ENCODE peak calls at places on chromosome 14, in four cellular contexts. M, N, B and Q are unnamed samples.

GRCh38 chr14:73754911-73755360 is 40.8 kb upstream of the PNMA1 start:
- DNase-seq in M (no peak), N (no peak), B (peak), Q (no peak)

GRCh38 chr14:64612021-64612380 is 62.2 kb downstream of the PPP1R36 start:
- DNase-seq in M (no peak), N (no peak), B (peak), Q (no peak)

GRCh38 chr14:66595394-66595793 is 87.4 kb downstream of the GPHN start:
- DNase-seq in M (no peak), N (no peak), B (no peak), Q (no peak)

GRCh38 chr14:53663709-53664108 is 292.9 kb downstream of the BMP4 start:
- DNase-seq in M (no peak), N (no peak), B (peak), Q (no peak)

GRCh38 chr14:99119554-99119953 is 152.4 kb downstream of the BCL11B start:
- DNase-seq in M (no peak), N (no peak), B (no peak), Q (no peak)

GRCh38 chr14:53601409-53601808 is 355.2 kb downstream of the BMP4 start:
- DNase-seq in M (no peak), N (no peak), B (no peak), Q (no peak)

GRCh38 chr14:36420288-36420687 is 99.7 kb downstream of the NKX2-1 start:
- DNase-seq in M (no peak), N (no peak), B (no peak), Q (no peak)

GRCh38 chr14:73567951-73568885 is 795 bp upstream of the ACOT2 start:
- DNase-seq in M (no peak), N (no peak), B (peak), Q (no peak)

GRCh38 chr14:101473795-101474562 is 87.3 kb upstream of the DIO3 start:
- DNase-seq in M (no peak), N (no peak), B (no peak), Q (no peak)

GRCh38 chr14:34322940-34323418 is 139.1 kb downstream of the SPTSSA start:
- DNase-seq in M (peak), N (peak), B (peak), Q (peak)

GRCh38 chr14:23406725-23407355 is 1.2 kb downstream of the MYH6 start:
- DNase-seq in M (no peak), N (no peak), B (no peak), Q (no peak)

GRCh38 chr14:24422261-24422660 is 7.2 kb downstream of the CBLN3 start:
- DNase-seq in M (no peak), N (no peak), B (no peak), Q (no peak)

GRCh38 chr14:95289323-95290010 is 30.2 kb downstream of the CLMN start:
- DNase-seq in M (no peak), N (no peak), B (no peak), Q (no peak)

GRCh38 chr14:65826946-65827345 is 414.4 kb downstream of the FUT8 start:
- DNase-seq in M (no peak), N (no peak), B (no peak), Q (no peak)

GRCh38 chr14:21382886-21383847 is 652 bp downstream of the SUPT16H start:
- DNase-seq in M (peak), N (peak), B (peak), Q (peak)

GRCh38 chr14:50013198-50013918 is 103.0 kb downstream of the VCPKMT start:
- DNase-seq in M (no peak), N (no peak), B (peak), Q (no peak)

GRCh38 chr14:92676031-92676430 is 72.4 kb downstream of the LGMN start:
- DNase-seq in M (peak), N (no peak), B (no peak), Q (no peak)

GRCh38 chr14:58073516-58073915 is 78.5 kb downstream of the ARMH4 start:
- DNase-seq in M (no peak), N (no peak), B (no peak), Q (no peak)

GRCh38 chr14:80584638-80585505 is 356.7 kb downstream of the CEP128 start:
- DNase-seq in M (no peak), N (no peak), B (peak), Q (no peak)

GRCh38 chr14:31441273-31442110 is 15.8 kb downstream of the DTD2 start:
- DNase-seq in M (no peak), N (no peak), B (peak), Q (no peak)

GRCh38 chr14:43481864-43482263 is 1025.2 kb downstream of the FSCB start:
- DNase-seq in M (no peak), N (no peak), B (no peak), Q (no peak)

GRCh38 chr14:37081220-37081619 is 91.2 kb downstream of the SLC25A21 start:
- DNase-seq in M (no peak), N (no peak), B (peak), Q (no peak)

GRCh38 chr14:58315606-58316005 is 17.3 kb downstream of the ARID4A start:
- DNase-seq in M (no peak), N (no peak), B (no peak), Q (no peak)

GRCh38 chr14:39680777-39681176 is 248.5 kb upstream of the FBXO33 start:
- DNase-seq in M (no peak), N (no peak), B (no peak), Q (no peak)

GRCh38 chr14:103122578-103123127 is 608 bp upstream of the TNFAIP2 start:
- DNase-seq in M (no peak), N (no peak), B (no peak), Q (no peak)

GRCh38 chr14:64761441-64762043 is 57.3 kb downstream of the PLEKHG3 start:
- DNase-seq in M (no peak), N (no peak), B (peak), Q (no peak)

GRCh38 chr14:53888535-53889386 is 67.9 kb downstream of the BMP4 start:
- DNase-seq in M (no peak), N (no peak), B (no peak), Q (no peak)

GRCh38 chr14:32940066-32940651 is 1.5 kb downstream of the NPAS3 start:
- DNase-seq in M (no peak), N (no peak), B (peak), Q (no peak)

GRCh38 chr14:77603031-77603430 is 13.4 kb downstream of the SPTLC2 start:
- DNase-seq in M (no peak), N (no peak), B (no peak), Q (no peak)

GRCh38 chr14:93912785-93913184 is 14.4 kb upstream of the FAM181A start:
- DNase-seq in M (no peak), N (no peak), B (peak), Q (no peak)

GRCh38 chr14:48398675-48399282 is 723.4 kb upstream of the MDGA2 start:
- DNase-seq in M (no peak), N (no peak), B (peak), Q (peak)

GRCh38 chr14:55303646-55304277 is 32.5 kb downstream of the FBXO34 start:
- DNase-seq in M (no peak), N (no peak), B (peak), Q (no peak)

GRCh38 chr14:21529515-21529914 is 3.4 kb upstream of the SALL2 start:
- DNase-seq in M (no peak), N (no peak), B (no peak), Q (no peak)

GRCh38 chr14:51073751-51074150 is 21.2 kb downstream of the TRIM9 start:
- DNase-seq in M (no peak), N (no peak), B (peak), Q (no peak)

GRCh38 chr14:42884100-42884499 is 1277.4 kb downstream of the LRFN5 start:
- DNase-seq in M (no peak), N (no peak), B (peak), Q (no peak)

GRCh38 chr14:88974991-88975835 is 150.8 kb downstream of the TTC8 start:
- DNase-seq in M (no peak), N (no peak), B (no peak), Q (no peak)

DNA sequence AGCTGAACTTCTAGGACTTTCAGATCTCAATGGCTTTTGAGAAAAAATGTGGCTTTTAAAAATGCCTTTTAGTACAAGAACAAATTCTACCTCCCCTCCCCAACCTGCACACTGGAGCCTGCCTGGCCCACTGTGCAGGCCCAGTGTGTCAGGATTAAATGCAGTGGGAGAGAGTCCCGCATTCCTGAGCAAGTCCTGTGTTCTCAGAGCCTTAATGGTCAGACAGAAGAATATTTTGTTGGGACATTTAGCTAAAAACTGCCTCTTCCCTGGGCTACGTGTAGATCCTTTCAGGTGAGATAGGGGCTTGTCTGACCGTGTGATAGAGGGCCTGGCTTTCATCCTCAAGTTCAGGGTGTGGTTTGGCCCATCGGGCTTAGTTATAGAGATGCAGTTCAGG is 63.1 kb upstream of the ESRRB start:
- DNase-seq in M (no peak), N (no peak), B (no peak), Q (no peak)
- TF ChIP-seq CTCF in M (no peak), N (no peak), B (no peak), Q (no peak)

DNA sequence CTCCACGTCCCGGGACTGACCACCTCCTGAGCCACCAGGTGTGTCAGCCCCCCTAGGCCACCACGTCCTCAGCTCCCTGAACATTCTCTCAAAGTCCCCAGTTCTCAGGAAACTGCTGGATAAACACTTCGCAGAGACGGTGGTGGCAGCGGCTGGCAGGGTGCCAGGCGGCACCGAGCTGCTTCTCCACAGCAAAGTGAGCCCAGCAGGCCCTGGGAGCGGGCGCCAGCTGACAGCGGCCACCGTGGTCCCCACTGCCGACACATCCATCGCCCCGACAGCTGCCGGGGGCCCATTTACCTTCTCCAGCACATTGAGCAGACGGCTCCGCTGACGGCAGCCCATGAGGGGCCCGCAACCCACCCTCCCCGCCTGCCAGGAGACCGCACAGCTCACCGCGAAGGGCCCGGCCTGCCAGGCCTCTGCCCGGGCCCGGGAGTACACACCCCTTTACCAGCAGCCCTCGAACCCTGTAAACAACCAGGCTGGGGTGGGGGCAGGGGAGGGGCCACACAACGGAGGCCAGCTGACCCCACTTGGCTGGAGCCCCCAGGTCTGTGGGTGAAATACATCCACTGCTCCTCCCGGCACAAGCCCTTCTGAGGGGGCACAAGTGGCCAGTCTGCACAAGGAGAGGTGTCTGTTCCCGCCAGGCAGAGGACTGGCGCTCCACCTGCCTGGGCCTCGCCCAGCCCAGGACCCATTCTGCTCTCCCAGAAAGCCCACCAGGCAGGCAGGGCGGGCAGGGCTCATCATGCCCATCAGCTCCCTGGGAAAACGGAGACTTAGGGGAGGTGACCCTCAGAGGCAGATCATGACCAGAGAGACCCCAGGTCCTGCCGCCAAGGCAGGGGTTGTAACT is 10.5 kb downstream of the AKT1 start:
- DNase-seq in M (no peak), N (no peak), B (no peak), Q (no peak)
- TF ChIP-seq CTCF in M (no peak), N (no peak), B (no peak), Q (no peak)

GRCh38 chr14:91419044-91419397 is 1.4 kb upstream of the CCDC88C start:
- DNase-seq in M (no peak), N (no peak), B (no peak), Q (no peak)
- TF ChIP-seq CTCF in M (peak), N (peak), B (no peak), Q (no peak)

DNA sequence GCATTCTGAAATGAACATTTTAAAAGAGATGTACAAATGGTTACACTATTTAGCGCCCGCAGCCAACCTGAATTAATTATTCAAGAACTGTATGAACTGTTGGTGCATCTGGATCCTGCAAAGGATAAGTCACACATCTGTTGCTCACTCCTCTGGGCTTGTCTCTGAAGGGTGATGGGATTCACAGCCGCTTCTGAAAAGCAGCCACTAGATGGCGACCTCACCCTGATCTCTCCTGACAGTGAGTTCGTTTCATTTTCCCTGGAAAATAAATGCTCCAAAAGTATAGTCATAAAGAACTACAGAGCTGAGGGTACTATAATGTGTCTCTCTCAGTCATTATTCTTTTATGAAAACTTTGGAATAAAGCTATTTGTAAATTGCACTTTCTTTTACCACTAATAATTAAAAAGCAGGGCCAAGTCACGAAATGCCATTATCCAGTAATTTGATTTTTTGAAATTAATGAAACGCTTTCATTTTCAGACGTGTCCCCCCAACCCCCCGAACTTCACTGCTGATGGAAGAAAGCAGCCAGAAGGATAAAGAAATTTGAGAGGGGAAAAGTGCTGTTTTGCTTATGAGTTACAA is 789.6 kb downstream of the NRXN3 start:
- DNase-seq in M (peak), N (peak), B (peak), Q (peak)
- TF ChIP-seq CTCF in M (peak), N (peak), B (peak), Q (peak)

GRCh38 chr14:70742316-70742715 is 67.0 kb downstream of the MAP3K9 start:
- DNase-seq in M (no peak), N (no peak), B (no peak), Q (no peak)

GRCh38 chr14:70744631-70745030 is 64.7 kb downstream of the MAP3K9 start:
- DNase-seq in M (no peak), N (no peak), B (no peak), Q (no peak)

GRCh38 chr14:70741482-70741881 is 67.8 kb downstream of the MAP3K9 start:
- DNase-seq in M (no peak), N (no peak), B (no peak), Q (no peak)
- TF ChIP-seq CTCF in M (no peak), N (no peak), B (no peak), Q (no peak)

GRCh38 chr14:26765768-26766550 is 168.1 kb upstream of the NOVA1 start:
- DNase-seq in M (no peak), N (no peak), B (peak), Q (no peak)
- TF ChIP-seq CTCF in M (no peak), N (no peak), B (no peak), Q (no peak)